ENCODE peak calls at places on chromosomes 12 and 14, in five cellular contexts. W is spleen, A is uterus, G is GM10248, O is heart left ventricle. V is an unnamed sample.

GRCh38 chr14:74275265-74275841 is 27.4 kb downstream of the ABCD4 start:
- DNase-seq in W (no peak), A (no peak), G (no peak), O (no peak), V (no peak)

GRCh38 chr12:124916370-124917134 is 2.1 kb upstream of the UBC start:
- DNase-seq in W (peak; percentile 71), A (peak; percentile 78), G (no peak), O (peak; percentile 76), V (peak; percentile 81)

GRCh38 chr14:75861161-75861621 is 120.6 kb downstream of the TGFB3 start:
- DNase-seq in W (no peak), A (peak; percentile 56), G (no peak), O (no peak), V (no peak)

GRCh38 chr12:56267443-56268071 is 815 bp downstream of the COQ10A start:
- DNase-seq in W (no peak), A (no peak), G (no peak), O (peak; percentile 54), V (no peak)

GRCh38 chr12:62435337-62436163 is 31.1 kb upstream of the MON2 start:
- DNase-seq in W (peak; percentile 81), A (peak; percentile 33), G (peak; percentile 65), O (peak; percentile 38), V (no peak)

GRCh38 chr12:83093426-83093825 is 406.7 kb downstream of the TMTC2 start:
- DNase-seq in W (no peak), A (no peak), G (no peak), O (no peak), V (no peak)

GRCh38 chr14:78950654-78951053 is 780.5 kb downstream of the NRXN3 start:
- DNase-seq in W (no peak), A (no peak), G (no peak), O (no peak), V (no peak)

GRCh38 chr12:53808023-53808705 is 56.4 kb upstream of the CISTR start:
- DNase-seq in W (no peak), A (no peak), G (no peak), O (no peak), V (no peak)

GRCh38 chr14:91405241-91405721 is 12.3 kb downstream of the CCDC88C start:
- DNase-seq in W (peak; percentile 74), A (no peak), G (no peak), O (no peak), V (no peak)

GRCh38 chr12:115946867-115947695 is 330.4 kb downstream of the MED13L start:
- DNase-seq in W (no peak), A (no peak), G (no peak), O (no peak), V (no peak)

GRCh38 chr14:105881021-105881930 is 354.9 kb downstream of the TMEM121 start:
- DNase-seq in W (peak; percentile 66), A (peak; percentile 6), G (peak; percentile 0), O (peak; percentile 3), V (no peak)

GRCh38 chr12:112325648-112326207 is 56.5 kb downstream of the HECTD4 start:
- DNase-seq in W (no peak), A (no peak), G (no peak), O (no peak), V (no peak)

GRCh38 chr12:23753627-23754358 is 195.7 kb downstream of the SOX5 start:
- DNase-seq in W (no peak), A (no peak), G (no peak), O (no peak), V (no peak)

GRCh38 chr12:104816845-104817503 is 141.1 kb downstream of the SLC41A2 start:
- DNase-seq in W (no peak), A (no peak), G (no peak), O (no peak), V (no peak)

DNA sequence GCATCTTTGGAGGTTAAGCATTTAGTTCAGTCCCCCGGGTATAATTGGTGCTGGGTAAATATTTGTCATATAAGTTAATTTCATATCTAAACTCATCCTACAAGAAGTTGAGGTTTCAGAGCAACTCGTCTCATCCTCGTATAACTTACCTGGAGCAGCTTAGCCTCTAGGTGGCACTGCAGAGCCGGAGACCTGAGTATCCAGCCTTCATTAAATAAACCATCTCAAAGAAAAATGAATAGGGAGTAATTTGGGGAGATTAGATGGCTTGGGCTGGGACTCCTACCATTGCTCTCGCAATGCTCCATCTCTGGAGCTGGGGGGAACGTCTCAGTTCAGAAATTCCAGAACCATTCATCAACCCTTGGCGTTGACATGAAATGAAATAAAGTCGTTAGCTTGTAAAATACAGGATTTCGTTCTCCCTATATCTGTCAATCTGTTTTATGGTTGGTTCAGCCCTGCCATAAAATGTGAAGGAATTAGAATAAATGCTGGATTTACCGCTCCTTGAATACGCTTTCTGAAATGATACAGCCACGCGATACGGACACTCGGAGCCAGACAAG is 122.9 kb upstream of the TMEM132D start:
- DNase-seq in W (no peak), A (no peak), G (no peak), O (no peak), V (no peak)
- TF ChIP-seq CTCF in W (peak; percentile 43), A (peak; percentile 23), G (peak; percentile 69), O (peak; percentile 47), V (peak; percentile 35)

GRCh38 chr12:52258335-52258901 is 16.0 kb upstream of the KRT86 start:
- DNase-seq in W (peak; percentile 72), A (no peak), G (no peak), O (no peak), V (no peak)
- TF ChIP-seq CTCF in W (no peak), A (no peak), G (no peak), O (no peak), V (peak; percentile 2)

GRCh38 chr14:101064121-101064661 is 160.7 kb upstream of the RTL1 start:
- DNase-seq in W (peak; percentile 65), A (no peak), G (no peak), O (no peak), V (no peak)
- TF ChIP-seq CTCF in W (no peak), A (no peak), G (no peak), O (no peak), V (no peak)

GRCh38 chr14:65981192-65981843 is 504.9 kb upstream of the CCDC196 start:
- DNase-seq in W (no peak), A (no peak), G (no peak), O (no peak), V (no peak)
- TF ChIP-seq CTCF in W (no peak), A (no peak), G (no peak), O (no peak), V (no peak)

DNA sequence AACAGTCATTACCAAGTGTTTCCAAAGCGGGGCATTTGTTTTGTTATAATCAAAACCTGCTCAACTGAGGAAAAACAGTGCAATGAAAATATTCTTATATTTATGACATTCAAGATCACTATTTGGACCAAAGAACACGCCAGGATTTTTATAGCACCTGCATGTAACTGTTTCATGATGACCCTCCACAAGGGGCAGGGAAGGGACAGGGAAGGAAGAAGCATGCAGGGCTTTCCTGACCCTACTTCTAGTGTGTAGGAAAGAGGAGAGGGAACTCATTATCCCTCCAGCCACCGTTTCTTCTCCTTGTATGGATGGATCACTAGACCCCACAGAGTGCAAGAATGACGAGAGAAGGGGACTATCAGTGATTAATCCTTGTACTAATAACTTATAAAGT is 49.4 kb downstream of the SPPL3 start:
- DNase-seq in W (no peak), A (no peak), G (no peak), O (no peak), V (no peak)
- TF ChIP-seq CTCF in W (no peak), A (no peak), G (no peak), O (no peak), V (no peak)

GRCh38 chr12:6839482-6840201 is 1.1 kb upstream of the GNB3 start:
- DNase-seq in W (peak; percentile 86), A (no peak), G (peak; percentile 78), O (no peak), V (no peak)
- TF ChIP-seq CTCF in W (no peak), A (no peak), G (no peak), O (no peak), V (no peak)

DNA sequence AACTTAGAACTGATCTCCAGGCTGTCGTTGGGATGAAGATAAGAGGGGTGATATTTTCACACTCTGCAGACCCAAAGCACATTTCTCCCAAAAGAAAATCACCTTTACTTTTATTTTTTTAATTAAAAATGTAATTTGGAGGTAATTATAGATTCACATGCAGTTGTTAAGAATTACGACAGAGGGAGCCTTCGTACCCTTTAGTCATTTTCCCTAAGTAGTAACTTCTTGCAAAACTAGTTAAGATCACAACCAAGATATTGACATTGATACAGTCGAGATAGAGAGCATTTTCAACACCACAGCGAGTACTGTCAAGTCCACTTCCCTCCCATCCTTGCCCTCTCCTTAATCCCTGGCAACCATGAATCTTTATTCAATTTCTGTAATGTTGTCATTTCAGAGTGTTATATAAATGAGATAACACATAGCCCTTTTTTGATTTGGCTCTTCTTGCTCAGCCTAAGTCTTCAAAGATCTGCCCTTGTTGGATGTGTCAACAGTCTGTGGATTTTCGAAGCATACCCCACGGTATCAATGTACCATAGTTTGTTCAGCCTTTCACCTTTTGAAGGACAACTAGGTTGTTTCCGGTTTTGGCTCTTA is 39.6 kb downstream of the DNAH10 start:
- DNase-seq in W (no peak), A (no peak), G (peak; percentile 38), O (no peak), V (no peak)
- TF ChIP-seq CTCF in W (no peak), A (peak; percentile 15), G (peak; percentile 49), O (peak; percentile 8), V (peak; percentile 52)